ENCODE peak calls at places on chromosome X, in four cellular contexts. D is HCT116, B is Panc1, Q is HepG2. F is an unnamed sample.

GRCh38 chrX:118370921-118371624 is 25.2 kb downstream of the WDR44 start:
- DNase-seq in B (no peak), Q (peak), D (no peak), F (no peak)

GRCh38 chrX:109890910-109891502 is 111.9 kb upstream of the TMEM164 start:
- DNase-seq in B (peak), D (peak), Q (peak), F (peak)

GRCh38 chrX:104742345-104742744 is 176.3 kb downstream of the IL1RAPL2 start:
- DNase-seq in B (no peak), Q (no peak), D (no peak), F (no peak)

GRCh38 chrX:50154429-50154828 is 46.4 kb downstream of the AKAP4 start:
- DNase-seq in D (no peak), B (no peak), Q (peak), F (no peak)

GRCh38 chrX:31590581-31591113 is 518.8 kb upstream of the FTHL17 start:
- DNase-seq in Q (peak), B (no peak), D (no peak), F (no peak)

GRCh38 chrX:115460565-115460888 is 100.4 kb upstream of the PLS3 start:
- DNase-seq in B (no peak), Q (no peak), D (no peak), F (no peak)

GRCh38 chrX:11908371-11908770 is 150.3 kb downstream of the MSL3 start:
- DNase-seq in B (no peak), Q (peak), D (no peak), F (peak)

GRCh38 chrX:154021131-154021611 is 1.5 kb upstream of the IRAK1 start:
- DNase-seq in D (no peak), B (no peak), Q (no peak), F (no peak)

GRCh38 chrX:120450163-120450562 is 18.9 kb downstream of the LAMP2 start:
- DNase-seq in Q (no peak), D (no peak), B (no peak), F (peak)

GRCh38 chrX:49273181-49273727 is 3.7 kb downstream of the PPP1R3F start:
- DNase-seq in Q (no peak), D (no peak), B (no peak), F (no peak)

GRCh38 chrX:127861611-127862010 is 190.6 kb downstream of the ACTRT1 start:
- DNase-seq in B (no peak), D (no peak), Q (no peak), F (no peak)

GRCh38 chrX:43693602-43694406 is 37.7 kb downstream of the MAOA start:
- DNase-seq in D (no peak), Q (peak), B (no peak), F (no peak)

GRCh38 chrX:39022106-39022505 is 220.8 kb downstream of the MID1IP1 start:
- DNase-seq in Q (no peak), D (no peak), B (no peak), F (no peak)

GRCh38 chrX:111869639-111870034 is 6.3 kb upstream of the TRPC5OS start:
- DNase-seq in B (peak), Q (no peak), D (peak), F (peak)

GRCh38 chrX:125436855-125437254 is 117.2 kb downstream of the TEX13C start:
- DNase-seq in Q (no peak), B (no peak), D (no peak), F (no peak)

GRCh38 chrX:81874807-81875206 is 672.9 kb downstream of the SH3BGRL start:
- DNase-seq in Q (no peak), D (no peak), B (no peak), F (no peak)

GRCh38 chrX:9635368-9635767 is 130.3 kb downstream of the GPR143 start:
- DNase-seq in B (no peak), Q (no peak), D (no peak), F (no peak)

GRCh38 chrX:123085311-123085940 is 98.7 kb upstream of the GRIA3 start:
- DNase-seq in D (no peak), B (no peak), Q (peak), F (no peak)

GRCh38 chrX:7216981-7217587 is 69.1 kb upstream of the PUDP start:
- DNase-seq in B (no peak), Q (no peak), D (no peak), F (no peak)

GRCh38 chrX:10052906-10053625 is 85.9 kb downstream of the CLDN34 start:
- DNase-seq in B (no peak), Q (no peak), D (no peak), F (no peak)

GRCh38 chrX:9285342-9285771 is 179.5 kb upstream of the TBL1X start:
- DNase-seq in B (no peak), D (no peak), Q (no peak), F (no peak)

GRCh38 chrX:14697453-14697852 is 168.1 kb downstream of the GLRA2 start:
- DNase-seq in Q (peak), D (peak), B (no peak), F (peak)

DNA sequence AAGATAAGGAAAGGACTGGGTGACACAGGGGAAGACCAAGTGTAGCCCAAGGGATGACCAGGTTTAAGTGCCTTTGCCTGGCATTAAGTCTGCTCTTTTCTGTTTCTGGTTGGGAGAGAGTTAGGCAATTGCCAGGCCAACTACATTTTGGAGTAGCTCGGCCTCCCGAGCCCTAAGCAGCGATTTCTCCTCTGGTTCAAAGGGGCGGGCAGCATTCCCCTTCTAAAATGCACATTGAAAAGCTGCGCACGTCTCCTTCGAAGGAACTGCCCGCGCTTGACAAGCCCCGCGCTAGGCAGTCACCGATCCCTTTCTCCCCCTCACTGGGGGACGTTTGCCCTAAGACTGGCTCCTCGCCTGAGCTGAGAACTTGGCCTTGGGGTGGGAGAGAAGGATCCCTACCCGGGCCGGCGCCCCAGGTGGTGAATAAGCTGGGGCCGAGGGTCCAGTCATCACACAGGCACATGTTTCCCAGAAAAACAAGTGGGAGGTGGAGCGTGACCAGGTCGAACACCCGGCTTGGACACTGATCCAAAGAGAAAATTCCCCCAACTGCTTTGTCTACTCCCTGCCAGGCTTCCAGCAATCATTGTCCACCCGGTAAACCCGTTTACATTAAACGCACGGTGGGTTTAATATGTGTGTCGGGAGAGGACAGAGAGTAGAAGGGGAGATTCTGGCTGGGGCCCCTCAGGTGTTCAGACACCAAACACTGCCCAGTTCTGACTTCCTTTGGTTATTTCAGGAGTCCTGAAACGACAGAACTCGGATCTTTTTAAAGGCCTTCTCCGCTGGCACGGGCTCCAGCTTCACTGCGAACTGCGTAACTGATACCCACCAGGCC is 4.0 kb downstream of the ARX start:
- DNase-seq in B (no peak), D (no peak), Q (no peak), F (no peak)
- TF ChIP-seq SIN3A in B (no peak), D (no peak), Q (no peak), F (no peak)

GRCh38 chrX:66914082-66914481 is 275.2 kb upstream of the EDA2R start:
- DNase-seq in Q (peak), B (no peak), D (no peak), F (no peak)
- TF ChIP-seq SIN3A in Q (no peak), B (no peak), D (no peak), F (no peak)

DNA sequence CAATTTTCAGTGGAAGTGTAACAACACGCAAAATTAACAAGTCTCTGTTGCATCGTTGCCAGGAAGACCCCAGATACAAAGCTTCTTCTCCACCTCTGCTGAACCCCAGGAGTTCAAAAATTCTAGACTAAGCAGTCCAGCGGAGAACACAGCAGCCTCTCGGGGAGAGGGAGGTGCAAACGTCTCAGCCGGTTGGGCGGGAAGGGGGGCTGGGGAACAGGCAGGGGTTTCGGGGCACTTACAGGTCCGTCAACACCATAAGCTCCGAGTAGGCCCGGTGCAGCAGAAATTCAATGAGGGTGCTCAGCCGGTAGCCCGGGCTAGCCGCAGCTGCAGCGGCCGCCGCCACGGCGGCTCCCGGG is 405 bp downstream of the MED14 start:
- DNase-seq in D (no peak), B (no peak), Q (no peak), F (no peak)
- TF ChIP-seq SIN3A in D (no peak), B (no peak), Q (no peak), F (no peak)

GRCh38 chrX:5528057-5528456 is 700.6 kb downstream of the NLGN4X start:
- DNase-seq in D (no peak), B (no peak), Q (no peak), F (no peak)

GRCh38 chrX:5526191-5526590 is 702.5 kb downstream of the NLGN4X start:
- DNase-seq in Q (no peak), D (no peak), B (no peak), F (no peak)
- TF ChIP-seq SIN3A in Q (no peak), D (no peak), B (no peak), F (no peak)

GRCh38 chrX:13283968-13284914 is 35.6 kb downstream of the ATXN3L start:
- DNase-seq in Q (no peak), D (no peak), B (no peak), F (no peak)
- TF ChIP-seq SIN3A in Q (no peak), D (no peak), B (no peak), F (no peak)